ENCODE peak calls at places on chromosome 4, in four cellular contexts. One of them, this sample, is unnamed.

GRCh38 chr4:78446607-78447006 is 105.0 kb upstream of the ANXA3 start:
- DNase-seq in omental fat pad: no peak
- DNase-seq in fibroblast of mammary gland: no peak
- DNase-seq in left ventricle myocardium inferior: no peak
- DNase-seq in this sample: no peak

GRCh38 chr4:85703098-85703497 is 228.1 kb downstream of the ARHGAP24 start:
- DNase-seq in omental fat pad: no peak
- DNase-seq in fibroblast of mammary gland: peak; percentile 17
- DNase-seq in left ventricle myocardium inferior: no peak
- DNase-seq in this sample: no peak

GRCh38 chr4:168585168-168586091 is 88.6 kb downstream of the PALLD start:
- DNase-seq in omental fat pad: peak; percentile 57
- DNase-seq in fibroblast of mammary gland: peak; percentile 87
- DNase-seq in left ventricle myocardium inferior: peak; percentile 78
- DNase-seq in this sample: peak; percentile 76

GRCh38 chr4:132383571-132384199 is 765.4 kb upstream of the PCDH10 start:
- DNase-seq in omental fat pad: no peak
- DNase-seq in fibroblast of mammary gland: no peak
- DNase-seq in left ventricle myocardium inferior: no peak
- DNase-seq in this sample: no peak

GRCh38 chr4:94412019-94413017 is 39.4 kb upstream of the PDLIM5 start:
- DNase-seq in omental fat pad: no peak
- DNase-seq in fibroblast of mammary gland: peak; percentile 92
- DNase-seq in left ventricle myocardium inferior: no peak
- DNase-seq in this sample: no peak

GRCh38 chr4:161564230-161564834 is 599.5 kb downstream of the FSTL5 start:
- DNase-seq in omental fat pad: no peak
- DNase-seq in fibroblast of mammary gland: peak; percentile 16
- DNase-seq in left ventricle myocardium inferior: no peak
- DNase-seq in this sample: no peak

GRCh38 chr4:18075823-18076433 is 54.4 kb upstream of the LCORL start:
- DNase-seq in omental fat pad: no peak
- DNase-seq in fibroblast of mammary gland: peak; percentile 38
- DNase-seq in left ventricle myocardium inferior: peak; percentile 16
- DNase-seq in this sample: no peak

GRCh38 chr4:68476191-68476590 is 28.9 kb downstream of the TMPRSS11E start:
- DNase-seq in omental fat pad: no peak
- DNase-seq in fibroblast of mammary gland: peak; percentile 90
- DNase-seq in left ventricle myocardium inferior: no peak
- DNase-seq in this sample: no peak

GRCh38 chr4:71472946-71473345 is 134.1 kb downstream of the SLC4A4 start:
- DNase-seq in omental fat pad: no peak
- DNase-seq in fibroblast of mammary gland: peak; percentile 56
- DNase-seq in left ventricle myocardium inferior: no peak
- DNase-seq in this sample: no peak

GRCh38 chr4:175562537-175562936 is 249.5 kb downstream of the GPM6A start:
- DNase-seq in omental fat pad: no peak
- DNase-seq in fibroblast of mammary gland: no peak
- DNase-seq in left ventricle myocardium inferior: no peak
- DNase-seq in this sample: no peak

GRCh38 chr4:181711387-181711786 is 531.8 kb upstream of the TENM3 start:
- DNase-seq in omental fat pad: no peak
- DNase-seq in fibroblast of mammary gland: no peak
- DNase-seq in left ventricle myocardium inferior: no peak
- DNase-seq in this sample: no peak

GRCh38 chr4:146338512-146338911 is 124.2 kb downstream of the REELD1 start:
- DNase-seq in omental fat pad: no peak
- DNase-seq in fibroblast of mammary gland: peak; percentile 23
- DNase-seq in left ventricle myocardium inferior: no peak
- DNase-seq in this sample: no peak

GRCh38 chr4:121380448-121381147 is at the start of gene QRFPR:
- DNase-seq in omental fat pad: no peak
- DNase-seq in fibroblast of mammary gland: no peak
- DNase-seq in left ventricle myocardium inferior: peak; percentile 34
- DNase-seq in this sample: peak; percentile 38

GRCh38 chr4:141853091-141853734 is 216.8 kb downstream of the IL15 start:
- DNase-seq in omental fat pad: no peak
- DNase-seq in fibroblast of mammary gland: peak; percentile 2
- DNase-seq in left ventricle myocardium inferior: no peak
- DNase-seq in this sample: no peak

GRCh38 chr4:101183658-101184373 is 163.5 kb downstream of the PPP3CA start:
- DNase-seq in omental fat pad: no peak
- DNase-seq in fibroblast of mammary gland: peak; percentile 34
- DNase-seq in left ventricle myocardium inferior: no peak
- DNase-seq in this sample: no peak

GRCh38 chr4:16544251-16544721 is 318.0 kb upstream of the TAPT1 start:
- DNase-seq in omental fat pad: no peak
- DNase-seq in fibroblast of mammary gland: peak; percentile 40
- DNase-seq in left ventricle myocardium inferior: peak; percentile 63
- DNase-seq in this sample: no peak

GRCh38 chr4:102324725-102325124 is 20.6 kb downstream of the SLC39A8 start:
- DNase-seq in omental fat pad: no peak
- DNase-seq in fibroblast of mammary gland: peak; percentile 14
- DNase-seq in left ventricle myocardium inferior: no peak
- DNase-seq in this sample: no peak

GRCh38 chr4:166335256-166335938 is 462.4 kb downstream of the TLL1 start:
- DNase-seq in omental fat pad: no peak
- DNase-seq in fibroblast of mammary gland: no peak
- DNase-seq in left ventricle myocardium inferior: no peak
- DNase-seq in this sample: no peak

GRCh38 chr4:110624904-110625494 is 2.1 kb upstream of the PITX2 start:
- DNase-seq in omental fat pad: no peak
- DNase-seq in fibroblast of mammary gland: no peak
- DNase-seq in left ventricle myocardium inferior: no peak
- DNase-seq in this sample: no peak

GRCh38 chr4:17884063-17884462 is 73.3 kb downstream of the NCAPG start:
- DNase-seq in omental fat pad: no peak
- DNase-seq in fibroblast of mammary gland: peak; percentile 17
- DNase-seq in left ventricle myocardium inferior: no peak
- DNase-seq in this sample: no peak

GRCh38 chr4:183758735-183759447 is 99.8 kb downstream of the TRAPPC11 start:
- DNase-seq in omental fat pad: no peak
- DNase-seq in fibroblast of mammary gland: no peak
- DNase-seq in left ventricle myocardium inferior: no peak
- DNase-seq in this sample: no peak

GRCh38 chr4:80788798-80789197 is 241.7 kb upstream of the BMP3 start:
- DNase-seq in omental fat pad: no peak
- DNase-seq in fibroblast of mammary gland: peak; percentile 10
- DNase-seq in left ventricle myocardium inferior: no peak
- DNase-seq in this sample: no peak

GRCh38 chr4:54998991-54999390 is 126.4 kb downstream of the KDR start:
- DNase-seq in omental fat pad: no peak
- DNase-seq in fibroblast of mammary gland: peak; percentile 59
- DNase-seq in left ventricle myocardium inferior: no peak
- DNase-seq in this sample: no peak
- TF ChIP-seq CTCF in omental fat pad: no peak
- TF ChIP-seq CTCF in fibroblast of mammary gland: peak; percentile 43
- TF ChIP-seq CTCF in left ventricle myocardium inferior: peak; percentile 75
- TF ChIP-seq CTCF in this sample: no peak

GRCh38 chr4:3417448-3417847 is 24.3 kb upstream of the HGFAC start:
- DNase-seq in omental fat pad: no peak
- DNase-seq in fibroblast of mammary gland: no peak
- DNase-seq in left ventricle myocardium inferior: peak; percentile 13
- DNase-seq in this sample: no peak

GRCh38 chr4:3419836-3420605 is 21.7 kb upstream of the HGFAC start:
- DNase-seq in omental fat pad: no peak
- DNase-seq in fibroblast of mammary gland: no peak
- DNase-seq in left ventricle myocardium inferior: peak; percentile 4
- DNase-seq in this sample: no peak

GRCh38 chr4:3416821-3417221 is 24.9 kb upstream of the HGFAC start:
- DNase-seq in omental fat pad: no peak
- DNase-seq in fibroblast of mammary gland: no peak
- DNase-seq in left ventricle myocardium inferior: peak; percentile 4
- DNase-seq in this sample: no peak

GRCh38 chr4:3416270-3416669 is 25.5 kb upstream of the HGFAC start:
- DNase-seq in omental fat pad: no peak
- DNase-seq in fibroblast of mammary gland: no peak
- DNase-seq in left ventricle myocardium inferior: no peak
- DNase-seq in this sample: no peak

DNA sequence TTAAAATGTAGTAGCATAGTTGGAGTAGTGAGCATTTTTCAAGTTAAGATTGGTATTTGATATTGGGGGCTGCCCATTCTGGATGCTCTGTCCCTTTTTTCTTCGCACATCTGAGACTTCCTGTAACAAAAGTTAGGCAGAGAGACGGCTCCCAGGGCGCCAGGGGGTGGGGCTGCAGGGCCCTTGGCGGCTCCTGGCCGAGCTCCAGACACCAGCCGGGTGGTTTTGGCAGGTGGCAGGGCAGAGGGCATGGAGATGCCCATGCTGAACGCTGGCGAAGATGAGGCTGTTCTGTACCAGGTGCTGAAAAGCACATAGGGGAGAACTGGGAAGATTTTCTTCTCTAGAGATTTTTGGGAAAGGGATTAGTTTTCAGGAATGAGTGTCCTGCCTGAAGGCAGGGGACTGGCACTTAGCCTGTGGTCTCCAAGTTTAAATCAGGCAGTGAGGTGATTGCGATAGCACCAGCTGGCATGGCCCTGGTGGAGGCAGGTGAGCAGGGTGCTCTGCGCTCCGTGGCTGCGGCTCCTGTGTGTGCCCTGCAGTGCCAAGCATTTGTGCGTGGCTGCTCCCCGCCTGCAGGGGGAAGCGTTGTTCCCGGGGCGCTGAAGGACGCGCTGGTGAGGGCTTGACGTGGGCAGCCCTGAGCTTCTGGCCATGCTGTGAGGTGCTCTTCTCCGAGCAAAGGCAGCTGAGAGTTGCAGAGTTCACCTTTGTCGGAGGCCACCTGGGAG is 23.6 kb upstream of the HGFAC start:
- DNase-seq in omental fat pad: no peak
- DNase-seq in fibroblast of mammary gland: no peak
- DNase-seq in left ventricle myocardium inferior: peak; percentile 18
- DNase-seq in this sample: no peak
- TF ChIP-seq CTCF in omental fat pad: no peak
- TF ChIP-seq CTCF in fibroblast of mammary gland: no peak
- TF ChIP-seq CTCF in left ventricle myocardium inferior: no peak
- TF ChIP-seq CTCF in this sample: no peak

GRCh38 chr4:140138428-140138827 is 15.6 kb downstream of the MAML3 start:
- DNase-seq in omental fat pad: no peak
- DNase-seq in fibroblast of mammary gland: no peak
- DNase-seq in left ventricle myocardium inferior: no peak
- DNase-seq in this sample: no peak
- TF ChIP-seq CTCF in omental fat pad: no peak
- TF ChIP-seq CTCF in fibroblast of mammary gland: no peak
- TF ChIP-seq CTCF in left ventricle myocardium inferior: no peak
- TF ChIP-seq CTCF in this sample: no peak

GRCh38 chr4:8585186-8585585 is 5.0 kb downstream of the GPR78 start:
- DNase-seq in omental fat pad: no peak
- DNase-seq in fibroblast of mammary gland: no peak
- DNase-seq in left ventricle myocardium inferior: no peak
- DNase-seq in this sample: no peak
- TF ChIP-seq CTCF in omental fat pad: no peak
- TF ChIP-seq CTCF in fibroblast of mammary gland: no peak
- TF ChIP-seq CTCF in left ventricle myocardium inferior: no peak
- TF ChIP-seq CTCF in this sample: peak; percentile 39

GRCh38 chr4:6331468-6331867 is 61.8 kb downstream of the WFS1 start:
- DNase-seq in omental fat pad: no peak
- DNase-seq in fibroblast of mammary gland: no peak
- DNase-seq in left ventricle myocardium inferior: no peak
- DNase-seq in this sample: no peak

GRCh38 chr4:6333301-6334202 is 63.9 kb downstream of the WFS1 start:
- DNase-seq in omental fat pad: no peak
- DNase-seq in fibroblast of mammary gland: peak; percentile 38
- DNase-seq in left ventricle myocardium inferior: no peak
- DNase-seq in this sample: no peak

GRCh38 chr4:6332669-6333050 is 63.0 kb downstream of the WFS1 start:
- DNase-seq in omental fat pad: no peak
- DNase-seq in fibroblast of mammary gland: no peak
- DNase-seq in left ventricle myocardium inferior: no peak
- DNase-seq in this sample: no peak

GRCh38 chr4:6331018-6331417 is 61.4 kb downstream of the WFS1 start:
- DNase-seq in omental fat pad: no peak
- DNase-seq in fibroblast of mammary gland: peak; percentile 34
- DNase-seq in left ventricle myocardium inferior: no peak
- DNase-seq in this sample: no peak

DNA sequence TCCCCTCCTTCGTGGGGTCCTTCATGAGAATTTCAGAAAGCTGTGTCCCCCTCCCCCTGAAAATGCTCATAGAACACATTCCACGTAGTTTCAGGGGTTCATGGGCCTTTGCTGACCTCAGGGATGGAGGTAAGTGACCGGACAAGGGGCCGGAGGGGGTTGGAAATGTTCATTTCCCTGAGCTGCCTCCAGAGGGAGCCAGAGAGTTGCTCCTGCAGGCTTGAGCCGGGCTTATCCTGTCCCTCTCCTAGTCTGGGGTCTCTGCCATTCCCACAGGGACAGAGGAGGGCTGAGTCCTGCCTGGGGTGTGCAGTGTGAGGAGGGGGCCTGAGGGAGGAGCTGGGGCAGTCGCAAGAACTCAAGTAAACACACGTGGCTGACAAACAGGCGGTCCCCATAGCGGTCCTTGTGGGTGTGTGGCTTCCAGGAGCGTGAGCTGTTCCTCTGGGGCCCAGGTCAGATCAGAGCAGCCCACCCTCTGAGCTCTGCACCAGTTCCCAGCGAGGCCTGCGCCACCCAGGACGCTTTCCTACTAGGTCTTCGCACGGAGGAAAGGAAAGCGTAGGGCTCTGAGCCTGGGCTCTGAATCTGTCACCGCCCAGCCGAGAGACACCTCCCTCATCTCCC is 62.5 kb downstream of the WFS1 start:
- DNase-seq in omental fat pad: no peak
- DNase-seq in fibroblast of mammary gland: peak; percentile 38
- DNase-seq in left ventricle myocardium inferior: no peak
- DNase-seq in this sample: peak; percentile 69
- TF ChIP-seq CTCF in omental fat pad: no peak
- TF ChIP-seq CTCF in fibroblast of mammary gland: peak; percentile 87
- TF ChIP-seq CTCF in left ventricle myocardium inferior: peak; percentile 80
- TF ChIP-seq CTCF in this sample: peak; percentile 85

GRCh38 chr4:54317690-54318089 is 88.6 kb downstream of the PDGFRA start:
- DNase-seq in omental fat pad: no peak
- DNase-seq in fibroblast of mammary gland: no peak
- DNase-seq in left ventricle myocardium inferior: no peak
- DNase-seq in this sample: no peak
- TF ChIP-seq CTCF in omental fat pad: no peak
- TF ChIP-seq CTCF in fibroblast of mammary gland: no peak
- TF ChIP-seq CTCF in left ventricle myocardium inferior: no peak
- TF ChIP-seq CTCF in this sample: no peak

This sample was measured in endothelial cell.